ENCODE peak calls at places on chromosomes 16 and 17, in five cellular contexts. H, D, X, J and Y are unnamed samples. For H3K4me1, the result is how much of the 10 kb centered on the place peaks cover.

GRCh38 chr17:9142772-9143494 is 121.6 kb downstream of the NTN1 start:
- DNase-seq in D (no peak), J (peak), X (no peak), H (no peak), Y (no peak)

GRCh38 chr17:63698886-63699637 is 863 bp downstream of the LIMD2 start:
- DNase-seq in X (peak), J (no peak), H (no peak), D (peak), Y (no peak)

GRCh38 chr16:24577167-24577566 is 37.8 kb downstream of the RBBP6 start:
- DNase-seq in H (no peak), J (no peak), D (no peak), X (no peak), Y (no peak)

GRCh38 chr16:75697571-75697970 is 3.7 kb downstream of the DUXB start:
- DNase-seq in X (no peak), H (no peak), D (no peak), J (no peak), Y (no peak)

GRCh38 chr17:76641501-76641900 is 2.1 kb downstream of the ST6GALNAC1 start:
- DNase-seq in H (no peak), D (no peak), J (no peak), X (no peak), Y (no peak)

GRCh38 chr16:74734361-74735161 is 33.9 kb upstream of the MLKL start:
- DNase-seq in D (no peak), X (no peak), H (no peak), J (peak), Y (no peak)

GRCh38 chr16:63904930-63905329 is 1216.9 kb downstream of the CDH11 start:
- DNase-seq in D (no peak), X (no peak), J (no peak), H (no peak), Y (no peak)

GRCh38 chr17:80779961-80780380 is 211.7 kb upstream of the CHMP6 start:
- DNase-seq in J (no peak), H (no peak), X (peak), D (no peak), Y (no peak)

GRCh38 chr17:76566988-76567431 is 18.6 kb downstream of the ST6GALNAC2 start:
- DNase-seq in X (no peak), H (no peak), J (no peak), D (no peak), Y (no peak)

GRCh38 chr17:17044846-17045561 is 2.7 kb downstream of the MPRIP start:
- DNase-seq in J (peak), X (peak), H (no peak), D (no peak), Y (no peak)

GRCh38 chr17:64780096-64781012 is 118.2 kb upstream of the SMURF2 start:
- DNase-seq in X (peak), H (no peak), D (peak), J (peak), Y (peak)

GRCh38 chr16:25063865-25064264 is 47.7 kb upstream of the LCMT1 start:
- DNase-seq in D (no peak), J (peak), X (no peak), H (no peak), Y (no peak)

GRCh38 chr17:39365872-39366271 is 35.6 kb downstream of the FBXL20 start:
- DNase-seq in D (no peak), X (no peak), J (no peak), H (no peak), Y (no peak)

GRCh38 chr17:58556833-58557250 is 42.4 kb upstream of the MTMR4 start:
- DNase-seq in D (no peak), J (no peak), X (no peak), H (no peak), Y (no peak)

GRCh38 chr17:59165933-59166342 is 10.4 kb downstream of the PRR11 start:
- DNase-seq in H (no peak), J (peak), X (no peak), D (peak), Y (no peak)

GRCh38 chr17:920190-920589 is 59.4 kb downstream of the NXN start:
- DNase-seq in J (no peak), H (no peak), D (no peak), X (no peak), Y (no peak)

GRCh38 chr17:59829217-59830006 is 63.3 kb downstream of the TUBD1 start:
- DNase-seq in J (no peak), X (no peak), D (no peak), H (no peak), Y (no peak)

GRCh38 chr16:21628196-21628726 is 24.1 kb downstream of the IGSF6 start:
- DNase-seq in D (no peak), X (no peak), H (no peak), J (no peak), Y (no peak)

GRCh38 chr16:69031877-69032301 is 73.6 kb upstream of the HAS3 start:
- DNase-seq in J (no peak), X (no peak), D (peak), H (no peak), Y (no peak)

GRCh38 chr17:55843785-55844184 is 92.9 kb downstream of the PCTP start:
- DNase-seq in X (no peak), J (no peak), D (no peak), H (no peak), Y (no peak)

GRCh38 chr17:58575511-58575910 is 61.1 kb upstream of the MTMR4 start:
- DNase-seq in D (no peak), X (no peak), H (no peak), J (no peak), Y (peak)

GRCh38 chr17:29582767-29583166 is 6.7 kb downstream of the GIT1 start:
- DNase-seq in H (no peak), D (no peak), X (no peak), J (no peak), Y (no peak)

GRCh38 chr17:33732116-33732515 is 439.0 kb upstream of the ASIC2 start:
- DNase-seq in D (no peak), X (no peak), H (no peak), J (peak), Y (no peak)

GRCh38 chr17:13634001-13634400 is 32.3 kb upstream of the HS3ST3A1 start:
- DNase-seq in J (no peak), X (no peak), D (no peak), H (no peak), Y (no peak)

GRCh38 chr16:8590161-8590688 is at the start of gene TMEM114:
- DNase-seq in X (no peak), D (no peak), H (no peak), J (no peak), Y (no peak)

GRCh38 chr16:13441675-13442074 is 478.3 kb upstream of the ERCC4 start:
- DNase-seq in D (no peak), X (no peak), H (no peak), J (no peak), Y (no peak)

GRCh38 chr16:23256440-23256839 is 45.7 kb upstream of the SCNN1B start:
- DNase-seq in D (peak), H (no peak), X (peak), J (no peak), Y (peak)

GRCh38 chr16:2095918-2096582 is 39.6 kb downstream of the PKD1 start:
- DNase-seq in D (no peak), X (no peak), H (no peak), J (no peak), Y (no peak)

GRCh38 chr16:24130494-24131085 is 125.5 kb upstream of the CACNG3 start:
- DNase-seq in D (no peak), X (no peak), H (no peak), J (peak), Y (no peak)

GRCh38 chr17:15659236-15659635 is 24.9 kb downstream of the TRIM16 start:
- DNase-seq in D (no peak), J (no peak), H (no peak), X (no peak), Y (no peak)

GRCh38 chr17:75498726-75499213 is 16.6 kb downstream of the CASKIN2 start:
- DNase-seq in H (no peak), D (no peak), J (no peak), X (no peak), Y (no peak)

GRCh38 chr16:86517033-86517432 is 6.7 kb downstream of the FOXF1 start:
- DNase-seq in X (no peak), D (no peak), J (no peak), H (no peak), Y (no peak)

GRCh38 chr16:83725313-83725712 is 82.5 kb upstream of the HSBP1 start:
- DNase-seq in X (no peak), D (no peak), H (no peak), J (no peak), Y (no peak)

GRCh38 chr17:33200116-33200515 is 93.0 kb downstream of the ASIC2 start:
- DNase-seq in X (no peak), J (no peak), D (peak), H (no peak), Y (no peak)

GRCh38 chr16:3659200-3659599 is 4.7 kb downstream of the DNASE1 start:
- DNase-seq in J (no peak), D (no peak), H (no peak), X (no peak), Y (no peak)

GRCh38 chr16:10296956-10297340 is 88.9 kb upstream of the ATF7IP2 start:
- DNase-seq in D (no peak), J (no peak), H (no peak), X (no peak), Y (no peak)

GRCh38 chr17:50373705-50374104 is 676 bp downstream of the EME1 start:
- DNase-seq in X (no peak), J (no peak), D (no peak), H (no peak), Y (no peak)

GRCh38 chr16:64196444-64196843 is 925.4 kb downstream of the CDH11 start:
- DNase-seq in D (no peak), X (no peak), J (no peak), H (no peak), Y (no peak)

GRCh38 chr16:88697831-88698693 is 8.1 kb downstream of the RNF166 start:
- DNase-seq in J (peak), X (no peak), H (no peak), D (no peak), Y (no peak)
- TF ChIP-seq CTCF in J (peak), X (no peak), H (no peak), D (no peak), Y (no peak)

GRCh38 chr16:59205403-59205802 is 471.3 kb upstream of the GOT2 start:
- DNase-seq in X (no peak), H (no peak), J (no peak), D (no peak), Y (no peak)
- H3K27ac ChIP-seq in X (no peak), H (no peak), J (no peak), D (no peak), Y (no peak)

GRCh38 chr16:82167670-82168069 is 2.4 kb downstream of the MPHOSPH6 start:
- DNase-seq in H (no peak), D (no peak), X (no peak), J (no peak), Y (no peak)
- H3K4me1 ChIP-seq in H (under half), D (under half), X (under half), J (under half), Y (under half)

GRCh38 chr16:5616841-5617240 is 519.2 kb upstream of the EEF2KMT start:
- DNase-seq in H (no peak), D (no peak), X (no peak), J (no peak), Y (no peak)

GRCh38 chr16:5619314-5619713 is 521.7 kb upstream of the EEF2KMT start:
- DNase-seq in H (no peak), D (no peak), J (no peak), X (no peak), Y (no peak)

GRCh38 chr16:5621826-5622225 is 524.2 kb upstream of the EEF2KMT start:
- DNase-seq in D (no peak), H (no peak), X (no peak), J (no peak), Y (no peak)

GRCh38 chr16:5615868-5616642 is 518.5 kb upstream of the EEF2KMT start:
- DNase-seq in H (no peak), D (peak), J (peak), X (no peak), Y (no peak)
- TF ChIP-seq CTCF in H (peak), D (peak), J (peak), X (no peak), Y (peak)

GRCh38 chr17:57091186-57091618 is 6.2 kb downstream of the AKAP1 start:
- DNase-seq in D (no peak), X (no peak), J (peak), H (no peak), Y (peak)
- H3K27ac ChIP-seq in D (peak), X (no peak), J (peak), H (peak), Y (peak)

DNA sequence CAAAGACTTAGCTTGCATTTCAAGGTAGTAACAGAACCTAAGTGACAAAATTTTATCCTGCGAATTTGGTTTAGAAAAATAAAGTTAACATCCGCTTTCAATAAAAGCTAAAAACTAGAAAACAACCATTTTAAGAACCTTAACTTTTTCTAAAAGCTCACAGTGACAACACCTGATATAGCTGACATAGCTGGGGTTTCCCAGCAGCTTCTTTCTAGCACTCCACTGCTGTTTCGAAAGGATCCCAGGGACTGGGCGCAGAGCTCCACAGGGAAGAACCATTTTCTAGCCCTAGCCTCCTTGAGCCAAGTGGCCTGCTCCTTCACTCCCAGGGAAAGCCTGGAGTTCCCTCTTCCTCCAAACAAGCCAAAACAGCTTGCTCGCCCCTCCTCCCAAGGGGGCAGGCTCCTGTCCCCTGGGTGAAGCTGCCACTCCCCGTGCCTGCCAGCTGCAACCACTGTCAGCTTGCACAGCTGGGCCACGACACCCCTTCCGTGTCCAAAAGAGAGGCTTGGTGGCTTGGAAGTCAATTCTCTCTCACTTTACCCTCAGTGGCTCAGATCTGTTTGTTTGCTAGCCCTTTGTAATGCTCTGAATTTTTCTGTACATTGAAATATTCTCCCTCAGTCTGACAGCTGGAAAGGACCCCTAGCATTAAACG is 59.8 kb downstream of the CYTH1 start:
- DNase-seq in J (no peak), D (peak), X (no peak), H (no peak), Y (no peak)
- H3K4me1 ChIP-seq in J (under half), D (half or more), X (half or more), H (under half), Y (under half)

GRCh38 chr17:4554997-4555799 is at the start of gene MYBBP1A:
- DNase-seq in X (peak), D (peak), H (peak), J (peak), Y (peak)
- TF ChIP-seq CTCF in X (no peak), D (no peak), H (no peak), J (peak), Y (peak)

GRCh38 chr17:43085489-43085888 is 39.7 kb downstream of the BRCA1 start:
- DNase-seq in H (no peak), D (no peak), J (peak), X (no peak), Y (no peak)
- H3K27ac ChIP-seq in H (no peak), D (no peak), J (no peak), X (no peak), Y (no peak)